ENCODE peak calls at places on chromosome X, in nine cellular contexts. I, C, R, T, B, D, E, O and G are unnamed samples.
A peak's percentile ranks its signal among the peaks of the same experiment; 100 is the strongest.

GRCh38 chrX:76064825-76065224 is 108.0 kb upstream of the PBDC1 start:
- DNase-seq in I (no peak), C (no peak), R (no peak), T (no peak), B (no peak), D (no peak), E (no peak), O (no peak), G (no peak)

GRCh38 chrX:2699959-2700358 is 8.9 kb downstream of the CD99 start:
- DNase-seq in I (no peak), C (no peak), R (no peak), T (no peak), B (no peak), D (no peak), E (no peak), O (no peak), G (no peak)

GRCh38 chrX:12065251-12065650 is 73.0 kb upstream of the FRMPD4 start:
- DNase-seq in I (peak; percentile 59), C (no peak), R (peak; percentile 16), T (peak; percentile 19), B (peak; percentile 24), D (peak; percentile 6), E (peak; percentile 27), O (peak; percentile 55), G (peak; percentile 41)

GRCh38 chrX:148871422-148872152 is 371.2 kb downstream of the AFF2 start:
- DNase-seq in I (peak; percentile 53), C (no peak), R (peak; percentile 15), T (peak; percentile 87), B (peak; percentile 70), D (peak; percentile 94), E (peak; percentile 74), O (peak; percentile 73), G (peak; percentile 73)

GRCh38 chrX:22345884-22346283 is 73.2 kb downstream of the CBLL2 start:
- DNase-seq in I (peak; percentile 20), C (no peak), R (no peak), T (peak; percentile 55), B (no peak), D (peak; percentile 61), E (no peak), O (no peak), G (peak; percentile 17)

GRCh38 chrX:24264383-24264782 is 49.5 kb downstream of the SUPT20HL2 start:
- DNase-seq in I (peak; percentile 13), C (no peak), R (no peak), T (no peak), B (no peak), D (no peak), E (no peak), O (no peak), G (peak; percentile 29)

GRCh38 chrX:133670394-133670793 is 255.1 kb upstream of the GPC4 start:
- DNase-seq in I (peak; percentile 42), C (no peak), R (peak; percentile 21), T (peak; percentile 50), B (peak; percentile 28), D (peak; percentile 24), E (peak; percentile 63), O (peak; percentile 64), G (peak; percentile 67)

GRCh38 chrX:148940411-148940996 is 440.1 kb downstream of the AFF2 start:
- DNase-seq in I (no peak), C (no peak), R (no peak), T (peak; percentile 18), B (peak; percentile 60), D (peak; percentile 35), E (no peak), O (peak; percentile 65), G (peak; percentile 51)

GRCh38 chrX:123184199-123184857 is at the start of gene GRIA3:
- DNase-seq in I (peak; percentile 36), C (peak; percentile 53), R (peak; percentile 26), T (peak; percentile 36), B (no peak), D (peak; percentile 68), E (peak; percentile 0), O (no peak), G (no peak)

GRCh38 chrX:151694661-151695582 is at the start of gene PRRG3:
- DNase-seq in I (no peak), C (no peak), R (no peak), T (no peak), B (no peak), D (no peak), E (no peak), O (no peak), G (no peak)

GRCh38 chrX:2656243-2656836 is 34.8 kb upstream of the CD99 start:
- DNase-seq in I (no peak), C (no peak), R (no peak), T (no peak), B (no peak), D (no peak), E (no peak), O (no peak), G (no peak)

GRCh38 chrX:42824541-42824940 is 46.6 kb upstream of the PPP1R2C start:
- DNase-seq in I (no peak), C (no peak), R (no peak), T (no peak), B (no peak), D (no peak), E (no peak), O (no peak), G (no peak)

GRCh38 chrX:34559325-34559724 is 97.8 kb downstream of the TMEM47 start:
- DNase-seq in I (peak; percentile 60), C (no peak), R (no peak), T (peak; percentile 7), B (peak; percentile 2), D (peak; percentile 2), E (peak; percentile 34), O (peak; percentile 41), G (peak; percentile 27)

GRCh38 chrX:148823986-148824385 is 323.6 kb downstream of the AFF2 start:
- DNase-seq in I (peak; percentile 0), C (no peak), R (no peak), T (no peak), B (no peak), D (no peak), E (no peak), O (no peak), G (no peak)

GRCh38 chrX:155997436-155997835 is at the start of gene IL9R:
- DNase-seq in I (no peak), C (no peak), R (no peak), T (no peak), B (no peak), D (no peak), E (no peak), O (no peak), G (no peak)

GRCh38 chrX:6852121-6852520 is 295.4 kb upstream of the STS start:
- DNase-seq in I (no peak), C (no peak), R (no peak), T (no peak), B (no peak), D (no peak), E (no peak), O (no peak), G (no peak)

GRCh38 chrX:129679856-129680255 is 25.1 kb upstream of the APLN start:
- DNase-seq in I (peak; percentile 88), C (no peak), R (no peak), T (no peak), B (no peak), D (no peak), E (no peak), O (no peak), G (peak; percentile 27)

GRCh38 chrX:129678176-129678880 is 23.6 kb upstream of the APLN start:
- DNase-seq in I (no peak), C (peak; percentile 75), R (peak; percentile 31), T (no peak), B (no peak), D (no peak), E (peak; percentile 13), O (no peak), G (peak; percentile 29)

GRCh38 chrX:129682979-129683378 is 28.2 kb upstream of the APLN start:
- DNase-seq in I (no peak), C (no peak), R (no peak), T (no peak), B (no peak), D (no peak), E (no peak), O (no peak), G (no peak)

DNA sequence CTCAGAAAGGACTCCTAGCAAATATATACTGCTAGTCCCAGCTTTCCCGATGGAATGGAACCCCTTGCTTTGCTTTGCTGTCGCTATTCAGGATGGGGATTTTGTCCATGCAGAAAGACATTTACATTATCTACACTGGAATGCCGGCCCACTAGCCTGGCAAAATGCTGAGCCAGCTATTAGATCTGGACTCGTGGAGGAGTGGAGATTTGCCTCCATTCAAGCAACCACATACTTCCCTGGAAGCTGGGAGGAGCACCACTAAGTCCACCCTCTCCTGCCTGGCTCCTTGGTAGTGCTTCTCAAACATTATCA is 24.1 kb upstream of the APLN start:
- DNase-seq in I (no peak), C (no peak), R (no peak), T (no peak), B (no peak), D (no peak), E (no peak), O (no peak), G (no peak)
- H3K4me3 ChIP-seq in I (no peak overlapping the region), C (peak overlapping the region; percentile 47), R (peak overlapping the region; percentile 49), T (no peak overlapping the region), B (peak overlapping the region; percentile 49), D (peak overlapping the region; percentile 33), E (no peak overlapping the region), O (no peak overlapping the region), G (no peak overlapping the region)

GRCh38 chrX:150212672-150213480 is 150.2 kb upstream of the MAMLD1 start:
- DNase-seq in I (peak; percentile 28), C (no peak), R (no peak), T (peak; percentile 12), B (no peak), D (no peak), E (no peak), O (peak; percentile 57), G (peak; percentile 71)
- TF ChIP-seq CTCF in I (no peak), C (no peak), R (no peak), T (no peak), B (no peak), D (no peak), E (no peak), O (no peak), G (no peak)

GRCh38 chrX:153878969-153879653 is 6.9 kb downstream of the L1CAM start:
- DNase-seq in I (no peak), C (no peak), R (no peak), T (no peak), B (no peak), D (no peak), E (no peak), O (no peak), G (no peak)
- H3K4me3 ChIP-seq in I (no peak overlapping the region), C (no peak overlapping the region), R (no peak overlapping the region), T (no peak overlapping the region), B (no peak overlapping the region), D (no peak overlapping the region), E (no peak overlapping the region), O (no peak overlapping the region), G (no peak overlapping the region)

GRCh38 chrX:132614297-132614696 is 125.5 kb upstream of the MBNL3 start:
- DNase-seq in I (peak; percentile 24), C (no peak), R (peak; percentile 24), T (no peak), B (no peak), D (no peak), E (peak; percentile 8), O (peak; percentile 4), G (no peak)
- TF ChIP-seq CTCF in I (peak; percentile 64), C (no peak), R (no peak), T (peak; percentile 51), B (peak; percentile 57), D (no peak), E (peak; percentile 45), O (peak; percentile 26), G (peak; percentile 34)